ENCODE peak calls at places on chromosome 5, in four cellular contexts. W, U, P and V are unnamed samples. For H3K4me1, the result is how much of the 10 kb centered on the place peaks cover.

GRCh38 chr5:7251127-7251526 is 144.8 kb upstream of the ADCY2 start:
- DNase-seq in U (no peak), W (no peak), P (no peak), V (no peak)

GRCh38 chr5:141382469-141383294 is at the start of gene PCDHGA7:
- DNase-seq in U (no peak), W (no peak), P (no peak), V (no peak)

GRCh38 chr5:170111088-170111796 is 5.5 kb downstream of the FOXI1 start:
- DNase-seq in W (no peak), U (no peak), P (no peak), V (no peak)

GRCh38 chr5:126354857-126355731 is 68.1 kb upstream of the GRAMD2B start:
- DNase-seq in W (no peak), U (no peak), P (no peak), V (no peak)

GRCh38 chr5:136901-137300 is 44.9 kb downstream of the PLEKHG4B start:
- DNase-seq in W (no peak), U (no peak), P (no peak), V (no peak)

GRCh38 chr5:157456301-157456700 is 3.7 kb upstream of the NIPAL4 start:
- DNase-seq in P (no peak), U (no peak), W (no peak), V (no peak)

GRCh38 chr5:62314431-62314830 is 8.4 kb downstream of the KIF2A start:
- DNase-seq in U (no peak), P (no peak), W (no peak), V (no peak)

GRCh38 chr5:54553659-54554207 is 36.2 kb downstream of the SNX18 start:
- DNase-seq in W (no peak), U (no peak), P (no peak), V (no peak)

GRCh38 chr5:34625246-34625645 is 30.9 kb upstream of the RAI14 start:
- DNase-seq in P (no peak), U (no peak), W (no peak), V (no peak)

GRCh38 chr5:850511-851006 is at the start of gene ZDHHC11:
- DNase-seq in U (peak), P (peak), W (peak), V (peak)

GRCh38 chr5:149939572-149939971 is 5.0 kb downstream of the PDE6A start:
- DNase-seq in P (no peak), U (no peak), W (no peak), V (no peak)

DNA sequence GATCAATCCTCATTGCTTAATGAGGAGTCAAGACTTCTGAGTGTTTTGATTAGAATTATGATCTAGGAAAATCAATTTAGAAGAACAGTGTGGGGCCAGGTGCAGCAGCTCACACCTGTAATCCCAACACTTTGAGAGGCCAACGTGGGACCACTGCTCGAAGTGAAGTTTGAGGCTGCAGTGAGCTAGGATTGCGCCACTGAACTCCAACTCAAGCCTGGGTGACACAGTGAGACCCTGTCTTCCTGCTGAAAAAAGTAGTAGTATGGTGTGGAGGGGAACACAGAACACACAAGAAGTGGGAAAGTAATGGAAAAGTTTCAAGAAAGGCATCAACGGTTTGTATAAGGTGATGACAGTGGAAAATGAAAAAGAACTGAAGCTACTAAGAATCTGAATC is 9.1 kb downstream of the FNIP1 start:
- DNase-seq in W (no peak), U (no peak), P (no peak), V (no peak)
- H3K4me1 ChIP-seq in W (under half), U (under half), P (half or more), V (under half)

GRCh38 chr5:137071941-137072340 is 427.2 kb downstream of the SPOCK1 start:
- DNase-seq in P (no peak), W (no peak), U (no peak), V (no peak)
- H3K4me3 ChIP-seq in P (no peak), W (no peak), U (peak), V (no peak)

GRCh38 chr5:135993248-135993893 is 35.4 kb upstream of the TGFBI start:
- DNase-seq in P (no peak), W (no peak), U (no peak), V (no peak)
- H3K27ac ChIP-seq in P (peak), W (peak), U (no peak), V (no peak)

DNA sequence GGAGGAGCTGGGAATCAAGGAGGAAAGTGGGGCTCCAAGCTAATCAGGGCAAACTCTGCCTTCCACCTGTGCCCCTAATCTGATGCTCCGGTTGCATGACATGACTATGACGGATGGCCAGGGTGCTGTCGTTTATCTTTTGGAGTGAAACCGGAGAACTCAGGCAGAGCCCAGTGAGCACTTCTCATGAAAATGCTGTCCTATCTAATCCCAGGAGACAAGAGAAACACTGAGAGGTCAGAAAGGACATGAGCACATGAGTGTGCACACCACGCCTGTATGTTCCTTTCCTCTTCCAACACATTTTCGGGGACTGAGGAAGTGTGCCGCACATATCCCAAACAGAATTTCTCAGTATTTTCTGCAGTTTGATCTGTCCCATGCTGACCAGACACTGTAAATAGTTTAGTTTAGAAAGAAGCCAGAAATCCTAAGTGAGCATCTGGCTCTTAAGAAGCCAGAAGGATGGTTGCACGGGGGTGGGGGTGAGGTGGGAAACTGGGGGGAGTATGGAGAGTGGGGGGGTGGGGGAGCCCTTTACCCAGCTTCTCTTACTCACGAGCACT is 217.1 kb downstream of the TSSK1B start:
- DNase-seq in U (no peak), P (no peak), W (no peak), V (no peak)
- H3K4me1 ChIP-seq in U (under half), P (half or more), W (under half), V (under half)

GRCh38 chr5:81779125-81779934 is 28.4 kb upstream of the SSBP2 start:
- DNase-seq in W (peak), U (peak), P (peak), V (peak)
- H3K4me3 ChIP-seq in W (peak), U (peak), P (peak), V (peak)

DNA sequence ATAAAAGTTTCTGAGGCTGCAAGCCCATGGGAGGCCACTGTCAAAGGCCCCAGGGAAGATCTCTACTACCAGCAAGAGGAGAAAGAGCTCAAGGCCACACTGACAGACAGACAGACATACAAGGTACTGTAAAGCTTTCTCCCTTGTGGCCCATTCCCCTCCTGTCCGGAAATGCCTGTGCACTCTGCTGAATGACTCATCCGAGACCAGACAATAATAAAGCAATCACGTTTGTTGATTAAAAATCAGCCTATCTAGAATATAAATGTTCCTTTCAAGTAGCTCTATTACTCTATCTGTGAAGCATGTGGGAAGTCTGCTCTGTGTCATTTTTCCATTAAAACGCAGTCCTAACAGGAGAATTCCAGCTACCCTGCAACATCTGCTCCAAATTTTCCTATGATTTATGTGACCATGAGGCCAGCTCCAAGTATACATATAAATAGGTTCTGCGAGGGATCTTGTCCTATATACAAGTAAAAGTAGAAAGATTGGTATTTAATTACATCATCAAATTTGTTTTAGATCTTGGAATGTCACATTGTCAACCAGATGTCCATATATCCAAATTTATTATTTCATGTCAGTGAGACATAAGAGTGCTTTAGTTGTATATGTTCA is 34.8 kb upstream of the TGFBI start:
- DNase-seq in P (no peak), U (no peak), W (no peak), V (no peak)
- H3K27ac ChIP-seq in P (peak), U (no peak), W (peak), V (no peak)

GRCh38 chr5:139668924-139669680 is 21.0 kb downstream of the CXXC5 start:
- DNase-seq in W (no peak), U (no peak), P (no peak), V (no peak)
- H3K4me1 ChIP-seq in W (under half), U (half or more), P (half or more), V (half or more)

DNA sequence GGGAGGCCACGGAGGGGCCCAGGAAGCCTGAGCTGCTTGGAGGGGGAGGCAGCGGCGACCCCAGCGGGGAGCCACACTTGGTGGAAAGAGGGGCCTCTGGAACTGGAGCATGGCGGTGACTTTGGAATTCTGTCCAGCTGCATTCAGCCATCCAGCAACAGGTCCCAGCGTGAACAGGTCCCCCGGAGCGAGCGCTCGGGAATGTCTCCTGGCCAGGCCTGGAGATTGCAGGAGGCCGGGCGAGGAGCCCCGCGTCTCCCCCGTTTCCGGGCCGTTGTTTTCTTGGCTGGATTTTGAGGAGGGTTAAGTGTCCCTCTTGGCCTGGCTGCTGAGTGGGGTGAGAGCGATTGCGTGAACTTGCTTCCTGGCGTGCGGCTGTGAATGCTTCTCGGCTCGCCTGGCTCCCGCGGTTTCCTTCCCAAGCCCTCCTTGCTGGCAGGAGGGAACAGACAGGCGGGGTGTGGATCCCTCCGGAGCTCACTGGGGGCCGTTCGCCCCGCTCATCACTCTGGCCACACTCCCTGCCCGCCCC is 125.2 kb upstream of the IRX4 start:
- DNase-seq in U (peak), W (peak), P (peak), V (no peak)
- H3K4me3 ChIP-seq in U (peak), W (no peak), P (peak), V (peak)

DNA sequence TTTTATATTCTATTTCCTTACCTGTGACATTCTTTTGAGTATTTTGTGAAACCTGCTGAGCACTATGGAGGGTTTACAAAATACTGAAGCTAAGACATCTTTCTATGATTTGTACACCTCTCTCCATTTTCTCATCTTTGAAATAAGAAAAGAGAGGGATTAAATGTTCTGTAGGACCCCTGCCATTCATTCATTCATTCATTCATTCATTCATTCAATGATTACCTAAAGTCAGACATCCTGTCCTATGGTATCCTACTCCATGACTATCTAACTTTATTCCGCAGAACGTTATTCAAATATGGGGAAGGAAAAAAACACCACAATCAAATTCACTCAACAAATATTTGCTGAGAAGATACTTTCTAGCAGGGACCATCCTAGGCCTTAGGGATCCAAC is 51.4 kb downstream of the AP3B1 start:
- DNase-seq in P (no peak), W (no peak), U (no peak), V (no peak)
- H3K27ac ChIP-seq in P (no peak), W (no peak), U (no peak), V (no peak)

GRCh38 chr5:90549223-90549622 is 9.4 kb upstream of the ADGRV1 start:
- DNase-seq in P (no peak), U (no peak), W (no peak), V (no peak)

GRCh38 chr5:90545511-90545910 is 13.1 kb upstream of the ADGRV1 start:
- DNase-seq in P (no peak), W (no peak), U (no peak), V (no peak)

GRCh38 chr5:90546216-90546837 is 12.3 kb upstream of the ADGRV1 start:
- DNase-seq in P (no peak), W (no peak), U (no peak), V (no peak)

GRCh38 chr5:90548069-90548593 is 10.5 kb upstream of the ADGRV1 start:
- DNase-seq in W (no peak), U (no peak), P (no peak), V (peak)

GRCh38 chr5:90547072-90547536 is 11.5 kb upstream of the ADGRV1 start:
- DNase-seq in U (no peak), W (no peak), P (no peak), V (no peak)
- H3K4me1 ChIP-seq in U (under half), W (under half), P (under half), V (under half)